ENCODE peak calls at places on chromosomes 4 and X, in five cellular contexts. D is AG04450, V is tibial artery, X is H9, U is stomach. I is an unnamed sample. For H3K9me3, the result is how much of the 10 kb centered on the place peaks cover.

GRCh38 chr4:152265149-152265621 is 270.7 kb downstream of the FBXW7 start:
- DNase-seq in D (peak), U (peak), V (no peak), X (no peak), I (no peak)

GRCh38 chr4:155592568-155593343 is 73.9 kb upstream of the GUCY1A1 start:
- DNase-seq in U (no peak), V (no peak), X (no peak), D (peak), I (no peak)

GRCh38 chr4:61446957-61447356 is 246.8 kb downstream of the ADGRL3 start:
- DNase-seq in D (no peak), V (no peak), U (no peak), X (no peak), I (no peak)

GRCh38 chrX:111876646-111877045 is 665 bp downstream of the TRPC5OS start:
- DNase-seq in U (no peak), D (no peak), X (no peak), V (no peak), I (no peak)

GRCh38 chr4:44287505-44287904 is 161.1 kb downstream of the KCTD8 start:
- DNase-seq in U (no peak), V (no peak), D (no peak), X (no peak), I (no peak)

GRCh38 chr4:106194801-106195200 is 121.2 kb downstream of the TBCK start:
- DNase-seq in V (no peak), U (no peak), X (no peak), D (peak), I (no peak)

GRCh38 chrX:40845331-40845911 is 110.1 kb upstream of the MED14 start:
- DNase-seq in D (peak), U (no peak), X (peak), V (no peak), I (peak)

GRCh38 chrX:40434947-40435346 is 145.8 kb upstream of the ATP6AP2 start:
- DNase-seq in U (no peak), V (no peak), X (peak), D (no peak), I (peak)

GRCh38 chrX:46333550-46333949 is 211.7 kb downstream of the ZNF674 start:
- DNase-seq in V (no peak), D (no peak), X (no peak), U (no peak), I (no peak)

GRCh38 chr4:128858875-128859696 is 49.6 kb downstream of the JADE1 start:
- DNase-seq in U (no peak), D (peak), X (no peak), V (no peak), I (no peak)

GRCh38 chrX:131789664-131790063 is 233.4 kb upstream of the STK26 start:
- DNase-seq in V (no peak), X (no peak), U (no peak), D (no peak), I (no peak)

GRCh38 chrX:38860106-38861013 is 59.1 kb downstream of the MID1IP1 start:
- DNase-seq in D (no peak), U (no peak), V (no peak), X (no peak), I (no peak)

GRCh38 chr4:39085891-39086290 is 23.9 kb downstream of the KLHL5 start:
- DNase-seq in X (no peak), V (no peak), U (no peak), D (no peak), I (no peak)

GRCh38 chrX:14922437-14922836 is 49.2 kb downstream of the MOSPD2 start:
- DNase-seq in U (no peak), X (no peak), V (no peak), D (peak), I (no peak)

GRCh38 chr4:113555868-113556267 is 205.7 kb downstream of the CAMK2D start:
- DNase-seq in V (no peak), U (no peak), D (no peak), X (no peak), I (no peak)

GRCh38 chr4:61575796-61576195 is 375.7 kb downstream of the ADGRL3 start:
- DNase-seq in U (no peak), D (no peak), X (no peak), V (no peak), I (no peak)

GRCh38 chrX:107549504-107549903 is 78.8 kb upstream of the PRPS1 start:
- DNase-seq in X (no peak), V (no peak), D (no peak), U (no peak), I (no peak)

GRCh38 chr4:14646831-14647230 is 355.4 kb upstream of the CPEB2 start:
- DNase-seq in V (no peak), X (no peak), D (no peak), U (no peak), I (no peak)

GRCh38 chr4:185741795-185742194 is 70.2 kb downstream of the SORBS2 start:
- DNase-seq in U (no peak), X (no peak), D (no peak), V (no peak), I (no peak)

GRCh38 chr4:75338352-75338880 is 175.8 kb downstream of the RCHY1 start:
- DNase-seq in V (no peak), X (no peak), D (peak), U (no peak), I (no peak)

GRCh38 chr4:122710434-122711308 is 21.8 kb upstream of the BBS12 start:
- DNase-seq in D (no peak), U (no peak), X (no peak), V (no peak), I (no peak)

GRCh38 chrX:24513416-24513815 is 48.3 kb downstream of the PDK3 start:
- DNase-seq in D (no peak), V (no peak), X (no peak), U (no peak), I (no peak)

GRCh38 chr4:609400-610050 is 15.8 kb upstream of the PDE6B start:
- DNase-seq in U (no peak), V (no peak), X (no peak), D (no peak), I (no peak)

GRCh38 chrX:51336584-51336983 is 4.0 kb downstream of the NUDT10 start:
- DNase-seq in D (no peak), V (no peak), X (peak), U (no peak), I (no peak)

GRCh38 chrX:129777218-129777768 is 2.5 kb upstream of the SASH3 start:
- DNase-seq in X (no peak), U (peak), D (no peak), V (peak), I (peak)

GRCh38 chr4:153465922-153466636 is at the start of gene TMEM131L:
- DNase-seq in X (peak), V (peak), D (no peak), U (peak), I (peak)

GRCh38 chrX:67094061-67094460 is 449.8 kb upstream of the AR start:
- DNase-seq in X (peak), V (no peak), D (no peak), U (no peak), I (no peak)

GRCh38 chrX:56943264-56943663 is 52.1 kb downstream of the SPIN3 start:
- DNase-seq in V (no peak), X (no peak), D (no peak), U (no peak), I (no peak)

GRCh38 chrX:39758791-39759525 is 338.8 kb downstream of the BCOR start:
- DNase-seq in V (no peak), U (no peak), X (no peak), D (no peak), I (peak)

GRCh38 chrX:108439961-108440696 is 491 bp downstream of the COL4A5 start:
- DNase-seq in X (peak), U (no peak), V (no peak), D (no peak), I (no peak)

GRCh38 chr4:48546336-48546735 is 56.3 kb downstream of the ZAR1 start:
- DNase-seq in X (no peak), D (peak), V (no peak), U (no peak), I (no peak)

GRCh38 chr4:2462218-2462991 is 6.5 kb upstream of the RNF4 start:
- DNase-seq in X (peak), U (peak), V (peak), D (peak), I (peak)

GRCh38 chrX:40199704-40200103 is 101.9 kb upstream of the BCOR start:
- DNase-seq in D (no peak), U (no peak), X (no peak), V (no peak), I (no peak)

GRCh38 chr4:7872264-7872771 is 67.3 kb downstream of the AFAP1 start:
- DNase-seq in U (no peak), X (no peak), V (peak), D (peak), I (no peak)

DNA sequence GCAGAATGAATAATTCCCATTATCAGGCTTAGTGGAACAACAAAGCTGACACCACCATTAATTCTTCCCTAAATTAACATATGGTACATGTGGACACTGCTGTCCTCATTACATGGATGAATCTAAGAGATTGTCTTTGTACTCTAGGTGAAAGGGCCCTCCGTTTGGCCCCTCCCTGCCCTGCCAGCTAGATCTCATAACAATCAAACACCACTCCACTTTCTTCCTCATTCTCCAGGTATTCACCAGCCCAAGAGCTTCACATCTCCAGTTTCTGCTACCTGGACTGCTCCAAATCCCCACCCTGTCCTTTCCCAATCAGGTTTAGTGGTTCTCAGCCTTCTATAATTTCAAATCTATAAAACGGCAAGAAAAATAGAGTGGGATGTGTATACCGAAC is 3.8 kb downstream of the HSD17B11 start:
- DNase-seq in D (no peak), X (no peak), U (no peak), V (no peak), I (no peak)
- H3K9me3 ChIP-seq in D (under half), X (under half), U (under half), V (under half), I (under half)

DNA sequence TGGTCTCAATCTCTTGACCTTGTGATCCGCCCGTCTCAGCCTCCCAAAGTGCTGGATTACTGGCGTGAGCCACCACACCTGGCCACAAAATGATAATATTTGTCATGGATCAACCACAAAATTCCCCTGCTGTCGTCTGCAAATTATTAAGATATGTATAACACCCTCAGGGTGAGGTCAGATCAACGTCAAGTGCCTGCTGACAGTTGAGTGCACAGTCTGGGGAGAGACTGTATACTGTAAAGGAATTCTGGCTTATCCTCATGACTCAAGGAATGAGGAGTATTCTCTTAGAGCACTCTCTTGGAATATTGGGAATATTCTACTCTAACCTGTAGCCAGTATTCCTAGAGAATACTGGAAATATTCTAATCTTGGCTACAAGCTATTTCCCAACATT is 11.2 kb downstream of the EPGN start:
- DNase-seq in D (no peak), U (no peak), X (no peak), V (no peak), I (no peak)
- H3K9me3 ChIP-seq in D (under half), U (under half), X (under half), V (under half), I (under half)

GRCh38 chrX:153353416-153353815 is 19.5 kb downstream of the ZNF275 start:
- DNase-seq in X (peak), U (no peak), D (no peak), V (no peak), I (no peak)
- H3K9me3 ChIP-seq in X (half or more), U (under half), D (under half), V (under half), I (under half)

GRCh38 chr4:26891054-26891453 is 30.4 kb downstream of the STIM2 start:
- DNase-seq in V (no peak), D (no peak), U (no peak), X (no peak), I (no peak)
- H3K9me3 ChIP-seq in V (under half), D (under half), U (under half), X (under half), I (under half)

I was measured in left ventricle myocardium inferior.